ENCODE peak calls at places on chromosomes 3 and 15, in seven cellular contexts. E is A549; B is fibroblast of lung; M is CD8-positive, alpha-beta memory T cell; H is GM23338; I is Peyer's patch; D is cardiac muscle cell. G is an unnamed sample.

GRCh38 chr3:71253169-71253568 is 330.4 kb downstream of the FOXP1 start:
- DNase-seq in M (no peak), D (no peak), B (no peak), H (no peak), I (no peak), E (no peak), G (no peak)

GRCh38 chr3:148789156-148789555 is 38.5 kb upstream of the CPB1 start:
- DNase-seq in B (peak), H (peak), E (no peak), I (no peak), M (no peak), D (no peak), G (no peak)

GRCh38 chr15:73677146-73677607 is 7.0 kb upstream of the CD276 start:
- DNase-seq in B (peak), I (no peak), D (peak), E (peak), H (peak), M (peak), G (no peak)

GRCh38 chr3:118882353-118882947 is 152.2 kb downstream of the IGSF11 start:
- DNase-seq in D (peak), M (peak), B (peak), I (no peak), H (peak), E (peak), G (no peak)

GRCh38 chr3:12938258-12938711 is 96.9 kb upstream of the RPL32 start:
- DNase-seq in D (peak), B (no peak), E (no peak), I (no peak), H (no peak), M (no peak), G (no peak)

GRCh38 chr3:13526626-13526949 is 22.3 kb upstream of the FBLN2 start:
- DNase-seq in D (no peak), M (no peak), E (no peak), I (peak), B (no peak), H (no peak), G (no peak)

GRCh38 chr15:92638709-92639365 is 16.7 kb downstream of the FAM174B start:
- DNase-seq in E (no peak), B (no peak), M (no peak), H (no peak), I (no peak), D (no peak), G (no peak)

GRCh38 chr3:140394488-140395133 is 283.3 kb upstream of the TRIM42 start:
- DNase-seq in I (no peak), M (no peak), D (no peak), B (peak), E (no peak), H (no peak), G (peak)

GRCh38 chr3:77602722-77603121 is 562.8 kb downstream of the ROBO2 start:
- DNase-seq in E (no peak), M (no peak), B (no peak), D (no peak), H (no peak), I (no peak), G (no peak)
- H3K27ac ChIP-seq in E (no peak), M (no peak), B (no peak), D (no peak), H (no peak), I (no peak), G (no peak)

GRCh38 chr3:5190147-5190791 is 2.8 kb downstream of the EDEM1 start:
- DNase-seq in H (no peak), B (no peak), E (no peak), I (no peak), M (no peak), D (no peak), G (no peak)
- H3K27ac ChIP-seq in H (no peak), B (no peak), E (no peak), I (peak), M (peak), D (no peak), G (peak)

GRCh38 chr3:111863942-111864341 is 4.9 kb downstream of the PHLDB2 start:
- DNase-seq in M (no peak), I (no peak), H (no peak), B (peak), E (no peak), D (no peak), G (no peak)
- H3K27ac ChIP-seq in M (no peak), I (peak), H (no peak), B (no peak), E (peak), D (peak), G (no peak)

DNA sequence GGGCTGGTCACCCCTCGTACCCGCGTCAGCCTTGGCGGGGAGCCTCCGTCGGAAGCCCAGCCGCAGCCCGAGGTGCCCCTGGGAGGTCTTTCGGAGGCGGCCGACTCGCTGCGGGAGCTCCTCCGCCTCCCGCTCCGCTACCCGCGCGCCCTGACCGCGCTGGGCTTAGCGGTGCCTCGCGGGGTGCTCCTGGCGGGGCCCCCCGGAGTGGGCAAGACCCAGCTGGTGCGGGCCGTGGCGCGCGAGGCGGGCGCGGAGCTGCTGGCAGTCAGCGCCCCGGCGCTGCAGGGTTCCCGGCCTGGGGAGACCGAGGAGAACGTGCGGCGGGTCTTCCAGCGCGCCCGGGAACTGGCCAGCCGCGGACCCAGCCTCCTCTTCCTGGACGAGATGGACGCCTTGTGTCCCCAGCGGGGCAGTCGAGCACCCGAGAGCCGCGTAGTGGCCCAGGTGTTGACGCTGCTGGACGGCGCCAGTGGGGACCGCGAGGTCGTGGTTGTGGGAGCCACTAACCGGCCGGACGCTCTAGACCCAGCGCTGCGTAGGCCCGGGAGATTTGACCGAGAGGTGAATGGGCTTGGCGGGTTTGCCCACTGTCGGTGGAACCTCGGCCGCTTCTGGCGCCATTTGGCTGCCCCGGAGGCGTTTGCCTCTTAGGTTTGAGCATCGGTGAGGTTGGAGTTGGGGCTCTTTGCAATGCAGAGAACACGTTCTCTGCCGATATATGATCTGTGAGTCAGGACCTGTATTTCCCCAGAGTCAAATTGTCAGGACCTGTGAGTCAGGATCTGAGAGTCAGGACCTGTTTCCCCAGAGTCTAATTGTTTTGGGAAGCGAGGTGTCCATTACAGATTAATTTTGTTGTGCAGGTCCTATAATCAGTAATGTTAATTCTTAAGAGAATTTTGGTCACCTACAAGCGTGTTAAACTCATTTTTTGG is 24.9 kb upstream of the GATM start:
- DNase-seq in I (peak), E (peak), M (peak), B (peak), D (peak), H (peak), G (peak)
- H3K27ac ChIP-seq in I (peak), E (peak), M (peak), B (peak), D (peak), H (no peak), G (peak)

GRCh38 chr3:122642935-122643334 is 37.7 kb upstream of the PARP14 start:
- DNase-seq in B (no peak), I (no peak), E (no peak), M (no peak), D (no peak), H (no peak), G (no peak)
- H3K27ac ChIP-seq in B (no peak), I (no peak), E (no peak), M (no peak), D (no peak), H (no peak), G (no peak)

GRCh38 chr3:107683447-107683846 is 160.7 kb downstream of the BBX start:
- DNase-seq in I (no peak), B (peak), D (peak), H (no peak), E (no peak), M (no peak), G (no peak)
- H3K27ac ChIP-seq in I (no peak), B (no peak), D (peak), H (no peak), E (no peak), M (no peak), G (no peak)

GRCh38 chr3:44981220-44981619 is 5.2 kb downstream of the EXOSC7 start:
- DNase-seq in D (peak), H (no peak), I (no peak), B (peak), E (no peak), M (no peak), G (no peak)
- H3K27ac ChIP-seq in D (no peak), H (no peak), I (no peak), B (no peak), E (no peak), M (no peak), G (peak)

G was measured in epithelial cell of prostate.